ENCODE peak calls at places on chromosomes 7 and 10, in five cellular contexts. E is mammary epithelial cell, R is left ventricle myocardium inferior, L is A549, G is cardiac muscle cell. V is an unnamed sample. For H3K9me3, the result is how much of the 10 kb centered on the place peaks cover.

GRCh38 chr10:30027057-30028005 is 32.1 kb downstream of the JCAD start:
- DNase-seq in R (peak), L (no peak), E (peak), G (no peak), V (peak)

GRCh38 chr7:86914468-86915054 is 144.9 kb downstream of the ELAPOR2 start:
- DNase-seq in L (no peak), G (peak), E (no peak), R (no peak), V (no peak)

GRCh38 chr10:454860-455259 is 234.6 kb downstream of the DIP2C start:
- DNase-seq in L (peak), R (peak), G (no peak), E (peak), V (no peak)

GRCh38 chr10:1301138-1301537 is 245.0 kb downstream of the WDR37 start:
- DNase-seq in R (no peak), G (no peak), L (no peak), E (no peak), V (no peak)

GRCh38 chr7:31114593-31115343 is 62.7 kb downstream of the ADCYAP1R1 start:
- DNase-seq in L (no peak), R (no peak), E (peak), G (peak), V (peak)

GRCh38 chr7:75937958-75938786 is 23.2 kb downstream of the POR start:
- DNase-seq in G (no peak), L (peak), R (peak), E (no peak), V (peak)

GRCh38 chr7:27095050-27095896 is 527 bp downstream of the HOXA1 start:
- DNase-seq in E (peak), L (no peak), R (no peak), G (no peak), V (peak)

GRCh38 chr7:152462995-152463713 is 27.4 kb upstream of the KMT2C start:
- DNase-seq in L (no peak), R (no peak), E (no peak), G (peak), V (peak)

GRCh38 chr10:97713828-97714400 is 384 bp downstream of the MARVELD1 start:
- DNase-seq in R (peak), E (peak), L (peak), G (peak), V (peak)

GRCh38 chr10:103355906-103356599 is 5.1 kb upstream of the PCGF6 start:
- DNase-seq in L (no peak), E (no peak), R (no peak), G (no peak), V (no peak)

GRCh38 chr7:132723506-132724081 is 147.3 kb upstream of the PLXNA4 start:
- DNase-seq in E (no peak), L (no peak), R (no peak), G (no peak), V (peak)

GRCh38 chr7:31950101-31950755 is 120.0 kb downstream of the PDE1C start:
- DNase-seq in L (no peak), G (no peak), E (peak), R (no peak), V (no peak)

GRCh38 chr7:155709453-155709852 is 65.0 kb downstream of the RBM33 start:
- DNase-seq in E (no peak), L (no peak), R (no peak), G (no peak), V (peak)

GRCh38 chr10:5147255-5147980 is 37.5 kb downstream of the AKR1C8 start:
- DNase-seq in L (peak), G (no peak), E (no peak), R (no peak), V (no peak)

GRCh38 chr7:106312906-106313305 is 28.1 kb upstream of the NAMPT start:
- DNase-seq in E (no peak), G (no peak), R (no peak), L (no peak), V (no peak)

GRCh38 chr7:46291601-46292150 is 370.6 kb upstream of the IGFBP3 start:
- DNase-seq in L (no peak), G (no peak), R (no peak), E (peak), V (no peak)

GRCh38 chr7:7369134-7369533 is 166.5 kb downstream of the COL28A1 start:
- DNase-seq in L (no peak), E (peak), R (no peak), G (no peak), V (no peak)

GRCh38 chr10:15869935-15870334 is 9.6 kb upstream of the MINDY3 start:
- DNase-seq in L (no peak), G (no peak), R (no peak), E (no peak), V (no peak)

GRCh38 chr10:60192986-60193385 is 196.7 kb downstream of the ANK3 start:
- DNase-seq in G (no peak), R (no peak), E (no peak), L (no peak), V (no peak)

GRCh38 chr10:48523820-48524758 is 80.8 kb downstream of the ARHGAP22 start:
- DNase-seq in E (no peak), R (no peak), G (peak), L (peak), V (no peak)

GRCh38 chr7:40571796-40572195 is 437.0 kb downstream of the SUGCT start:
- DNase-seq in E (peak), L (no peak), G (peak), R (no peak), V (peak)

GRCh38 chr7:64878684-64879083 is 24.4 kb upstream of the ZNF273 start:
- DNase-seq in R (no peak), E (no peak), L (no peak), G (no peak), V (peak)
- H3K9me3 ChIP-seq in R (under half), E (under half), L (under half), G (under half), V (under half)

GRCh38 chr10:9545073-9545472 is 1472.6 kb upstream of the CELF2 start:
- DNase-seq in L (no peak), G (no peak), E (no peak), R (no peak), V (no peak)

GRCh38 chr10:9550810-9551209 is 1466.9 kb upstream of the CELF2 start:
- DNase-seq in R (no peak), E (no peak), G (no peak), L (no peak), V (no peak)

GRCh38 chr10:9547921-9548904 is 1469.5 kb upstream of the CELF2 start:
- DNase-seq in R (no peak), G (no peak), L (no peak), E (no peak), V (no peak)
- H3K9me3 ChIP-seq in R (under half), G (under half), L (under half), E (under half), V (under half)

GRCh38 chr10:73593812-73594211 is 2.7 kb upstream of the USP54 start:
- DNase-seq in G (no peak), E (no peak), R (no peak), L (no peak), V (no peak)
- H3K9me3 ChIP-seq in G (under half), E (under half), R (under half), L (under half), V (under half)

DNA sequence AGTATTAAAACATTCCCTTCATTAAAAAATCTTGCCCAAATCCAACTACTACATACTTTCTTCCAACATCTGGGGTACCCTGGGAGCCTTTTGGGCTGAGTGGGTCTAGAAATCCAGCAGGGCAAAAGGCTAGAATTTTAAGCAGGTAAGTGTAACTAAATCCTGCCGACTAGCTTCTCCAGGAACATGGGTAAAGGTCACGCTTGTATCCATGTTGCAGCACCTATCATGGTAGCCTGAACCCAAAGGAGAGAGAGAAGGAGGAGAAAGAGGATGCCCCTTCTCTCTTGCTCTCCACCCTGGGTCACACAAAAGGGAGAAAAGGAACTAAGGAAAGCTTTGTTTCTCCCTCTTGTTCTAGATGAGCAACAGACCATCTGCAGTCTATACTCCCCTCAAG is 53.3 kb downstream of the ZNF680 start:
- DNase-seq in E (no peak), G (no peak), R (no peak), L (no peak), V (no peak)
- H3K9me3 ChIP-seq in E (under half), G (under half), R (half or more), L (half or more), V (under half)

DNA sequence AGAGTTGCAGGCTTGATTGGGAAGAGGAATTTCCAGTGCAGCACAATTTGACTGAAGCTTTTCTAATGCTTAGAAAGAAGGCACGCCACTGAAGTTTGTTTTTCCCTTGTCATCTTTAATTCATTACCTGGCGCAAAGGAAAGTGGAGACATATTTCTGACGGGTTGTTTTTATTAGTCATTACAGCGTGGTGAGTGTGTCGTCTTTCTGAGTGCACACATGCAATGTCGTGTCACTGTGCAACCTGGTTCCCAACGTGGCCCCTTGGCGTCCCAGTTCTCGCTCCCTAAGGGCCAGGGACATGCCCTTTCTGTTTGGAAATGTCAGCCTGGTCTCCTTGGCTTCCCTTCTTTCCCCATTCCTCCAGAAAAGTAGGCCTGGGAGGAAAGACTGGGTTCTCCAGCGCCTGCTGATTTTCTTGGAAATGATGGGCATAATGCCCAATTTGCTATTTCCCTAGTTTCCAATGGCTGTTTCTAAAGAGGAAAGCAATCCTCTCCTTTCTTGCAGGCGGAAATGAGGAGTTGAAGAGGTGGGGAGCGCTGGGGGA is 250.0 kb downstream of the ARHGAP12 start:
- DNase-seq in E (no peak), G (no peak), L (no peak), R (no peak), V (no peak)
- H3K9me3 ChIP-seq in E (under half), G (under half), L (under half), R (under half), V (under half)

GRCh38 chr7:100418930-100419659 is 9.4 kb downstream of the ZCWPW1 start:
- DNase-seq in L (no peak), R (no peak), E (no peak), G (no peak), V (no peak)

GRCh38 chr7:100413286-100413685 is 15.2 kb downstream of the ZCWPW1 start:
- DNase-seq in R (no peak), E (no peak), L (no peak), G (no peak), V (no peak)

GRCh38 chr7:100413889-100414288 is 14.6 kb downstream of the ZCWPW1 start:
- DNase-seq in L (no peak), R (no peak), G (no peak), E (no peak), V (no peak)

GRCh38 chr7:100419660-100420226 is 8.8 kb downstream of the ZCWPW1 start:
- DNase-seq in R (no peak), G (no peak), L (no peak), E (no peak), V (no peak)

DNA sequence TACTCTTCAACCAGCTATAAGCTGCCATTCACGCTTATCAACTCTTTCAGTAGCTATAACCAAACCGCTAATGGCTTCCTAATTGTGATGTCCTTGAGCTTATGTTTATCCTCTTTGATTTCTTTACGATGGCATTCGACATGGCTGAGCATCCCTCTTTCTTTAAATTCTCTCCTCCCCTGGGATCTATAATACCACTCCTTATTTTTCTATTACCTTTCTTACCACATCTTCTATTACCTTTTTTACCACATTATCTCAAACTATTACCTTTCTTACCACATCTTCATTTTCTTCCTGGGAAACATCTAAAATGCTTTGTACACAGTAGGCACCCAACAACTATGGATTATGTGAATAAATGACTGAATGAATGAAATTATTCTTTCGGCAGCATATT is 13.1 kb downstream of the ZCWPW1 start:
- DNase-seq in R (no peak), G (no peak), E (no peak), L (no peak), V (no peak)
- H3K9me3 ChIP-seq in R (under half), G (under half), E (under half), L (under half), V (under half)

GRCh38 chr7:157975401-157976372 is 611.9 kb downstream of the PTPRN2 start:
- DNase-seq in E (no peak), R (no peak), G (no peak), L (no peak), V (no peak)
- H3K9me3 ChIP-seq in E (under half), R (under half), G (under half), L (under half), V (under half)

GRCh38 chr10:133484818-133485217 is 31.1 kb downstream of the SCART1 start:
- DNase-seq in G (no peak), R (no peak), E (no peak), L (no peak), V (no peak)
- H3K9me3 ChIP-seq in G (under half), R (half or more), E (under half), L (under half), V (under half)

GRCh38 chr7:355568-355967 is 65.6 kb downstream of the FOXL3 start:
- DNase-seq in R (no peak), E (no peak), L (no peak), G (no peak), V (no peak)
- H3K9me3 ChIP-seq in R (under half), E (under half), L (under half), G (under half), V (under half)

DNA sequence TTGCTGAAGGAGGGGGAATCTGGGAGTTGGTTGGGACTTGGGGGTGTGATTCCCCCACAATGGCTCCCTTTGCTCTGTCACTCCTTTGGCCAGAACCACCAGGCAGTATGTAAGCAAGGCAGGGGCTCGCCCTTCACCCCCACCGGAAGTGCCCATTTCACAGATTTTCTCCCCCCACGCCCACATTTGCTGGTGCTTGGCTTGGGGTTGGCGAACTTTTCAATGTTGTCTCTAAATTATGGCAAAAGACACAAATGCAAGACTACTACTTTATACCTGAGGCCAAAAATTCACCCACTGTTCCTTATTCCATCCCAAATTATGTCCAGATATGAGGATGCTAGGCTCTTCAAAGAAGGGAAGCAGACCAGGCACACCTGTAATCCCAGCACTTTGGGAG is 24.5 kb downstream of the RBAK start:
- DNase-seq in R (no peak), L (no peak), E (no peak), G (no peak), V (no peak)
- H3K9me3 ChIP-seq in R (half or more), L (half or more), E (under half), G (under half), V (under half)

V was measured in SJCRH30.